ENCODE peak calls at places on chromosomes 1 and 21, in four cellular contexts. A is AG10803, N is left lung, U is ovary. Y is an unnamed sample.

GRCh38 chr1:15506831-15507230 is 17.2 kb downstream of the CASP9 start:
- DNase-seq in A (no peak), N (no peak), U (no peak), Y (no peak)

GRCh38 chr1:115299266-115299665 is 38.8 kb downstream of the NGF start:
- DNase-seq in A (no peak), N (no peak), U (no peak), Y (no peak)

GRCh38 chr21:28523367-28523766 is 469.3 kb downstream of the LTN1 start:
- DNase-seq in A (no peak), N (no peak), U (no peak), Y (no peak)

GRCh38 chr1:204446413-204447111 is 34.9 kb upstream of the PPP1R15B start:
- DNase-seq in A (peak), N (peak), U (peak), Y (peak)

GRCh38 chr1:153310526-153310925 is 2.2 kb downstream of the PGLYRP3 start:
- DNase-seq in A (no peak), N (no peak), U (no peak), Y (no peak)

GRCh38 chr1:71043061-71043460 is 4.6 kb downstream of the PTGER3 start:
- DNase-seq in A (no peak), N (no peak), U (no peak), Y (no peak)

GRCh38 chr1:243325305-243325890 is 69.6 kb downstream of the SDCCAG8 start:
- DNase-seq in A (peak), N (no peak), U (no peak), Y (no peak)

GRCh38 chr21:34889537-34890257 is 159.4 kb downstream of the RUNX1 start:
- DNase-seq in A (peak), N (peak), U (peak), Y (peak)

GRCh38 chr1:35838693-35839245 is 31.0 kb downstream of the AGO4 start:
- DNase-seq in A (peak), N (no peak), U (no peak), Y (no peak)

GRCh38 chr1:6126028-6126427 is 54.1 kb downstream of the CHD5 start:
- DNase-seq in A (no peak), N (no peak), U (no peak), Y (no peak)

GRCh38 chr21:34877485-34878128 is 171.5 kb downstream of the RUNX1 start:
- DNase-seq in A (no peak), N (peak), U (no peak), Y (no peak)

GRCh38 chr1:30609336-30610280 is 113.8 kb downstream of the MATN1 start:
- DNase-seq in A (no peak), N (no peak), U (no peak), Y (no peak)

GRCh38 chr1:224080082-224080774 is 33.7 kb upstream of the FBXO28 start:
- DNase-seq in A (peak), N (no peak), U (no peak), Y (no peak)

GRCh38 chr1:20496241-20496661 is 10.2 kb upstream of the CAMK2N1 start:
- DNase-seq in A (peak), N (no peak), U (no peak), Y (no peak)

GRCh38 chr21:18384771-18385170 is 18.8 kb downstream of the TMPRSS15 start:
- DNase-seq in A (no peak), N (no peak), U (no peak), Y (no peak)

GRCh38 chr1:173095632-173096031 is 44.9 kb upstream of the TNFSF18 start:
- DNase-seq in A (peak), N (no peak), U (no peak), Y (no peak)

GRCh38 chr21:43598416-43599120 is 60.7 kb downstream of the HSF2BP start:
- DNase-seq in A (peak), N (no peak), U (no peak), Y (no peak)

GRCh38 chr1:29833596-29833995 is 597.3 kb downstream of the PTPRU start:
- DNase-seq in A (no peak), N (no peak), U (no peak), Y (no peak)

GRCh38 chr1:160637821-160638539 is 8.9 kb downstream of the SLAMF1 start:
- DNase-seq in A (no peak), N (no peak), U (no peak), Y (no peak)

GRCh38 chr1:211257831-211258225 is 1.3 kb upstream of the RCOR3 start:
- DNase-seq in A (peak), N (no peak), U (no peak), Y (no peak)

GRCh38 chr1:115538579-115538978 is 103.2 kb upstream of the VANGL1 start:
- DNase-seq in A (no peak), N (no peak), U (no peak), Y (no peak)

GRCh38 chr1:21524686-21525339 is 15.6 kb downstream of the ALPL start:
- DNase-seq in A (no peak), N (peak), U (no peak), Y (no peak)

GRCh38 chr1:211605034-211605433 is 26.1 kb upstream of the SLC30A1 start:
- DNase-seq in A (no peak), N (no peak), U (no peak), Y (no peak)

GRCh38 chr1:17030186-17030585 is 18.5 kb upstream of the ATP13A2 start:
- DNase-seq in A (no peak), N (no peak), U (no peak), Y (no peak)

GRCh38 chr1:17028662-17029188 is 17.0 kb upstream of the ATP13A2 start:
- DNase-seq in A (peak), N (no peak), U (no peak), Y (no peak)

GRCh38 chr1:17024721-17025120 is 13.0 kb upstream of the ATP13A2 start:
- DNase-seq in A (no peak), N (no peak), U (no peak), Y (no peak)

GRCh38 chr1:17027403-17027802 is 15.7 kb upstream of the ATP13A2 start:
- DNase-seq in A (peak), N (peak), U (no peak), Y (no peak)

DNA sequence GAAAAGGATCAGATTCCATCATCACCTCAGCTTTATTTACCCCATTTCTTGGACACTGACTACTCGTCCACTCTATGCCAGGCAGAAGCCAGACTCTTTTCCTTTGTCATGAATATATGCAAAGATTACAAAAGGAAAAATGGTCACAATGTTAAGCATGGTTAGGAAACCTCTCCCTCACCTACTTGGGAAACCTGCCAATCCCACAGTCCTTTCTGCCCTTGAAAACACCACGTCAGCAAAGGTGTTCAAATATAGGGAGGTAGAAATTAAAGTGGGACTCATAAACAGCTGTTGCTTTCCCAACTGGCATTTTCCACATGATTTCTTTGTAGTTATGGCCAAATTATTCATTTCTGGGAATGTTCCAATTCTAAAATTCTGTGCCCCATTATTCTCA is 16.2 kb upstream of the ATP13A2 start:
- DNase-seq in A (no peak), N (no peak), U (no peak), Y (no peak)
- TF ChIP-seq CTCF in A (no peak), N (no peak), U (no peak), Y (no peak)

DNA sequence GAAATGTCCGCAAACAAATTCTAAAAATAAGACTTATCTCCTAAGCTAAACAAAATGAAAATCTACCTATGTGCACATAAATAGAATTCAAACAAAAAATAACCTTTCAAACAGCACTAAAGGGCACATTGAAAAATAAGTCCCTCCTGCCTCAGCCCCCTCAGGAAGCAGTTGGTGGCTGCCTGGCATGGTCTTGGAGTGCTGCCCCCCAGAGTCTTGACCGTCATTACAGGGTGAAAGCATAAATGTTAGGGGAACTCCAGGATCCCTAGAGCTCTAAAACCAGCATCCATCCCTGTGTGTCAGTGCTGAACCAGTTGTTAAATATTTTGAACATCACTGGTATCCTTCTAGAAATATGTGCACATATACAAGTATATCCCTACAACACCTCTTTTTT is 6.5 kb upstream of the NPL start:
- DNase-seq in A (no peak), N (no peak), U (no peak), Y (no peak)
- TF ChIP-seq CTCF in A (no peak), N (no peak), U (no peak), Y (no peak)

DNA sequence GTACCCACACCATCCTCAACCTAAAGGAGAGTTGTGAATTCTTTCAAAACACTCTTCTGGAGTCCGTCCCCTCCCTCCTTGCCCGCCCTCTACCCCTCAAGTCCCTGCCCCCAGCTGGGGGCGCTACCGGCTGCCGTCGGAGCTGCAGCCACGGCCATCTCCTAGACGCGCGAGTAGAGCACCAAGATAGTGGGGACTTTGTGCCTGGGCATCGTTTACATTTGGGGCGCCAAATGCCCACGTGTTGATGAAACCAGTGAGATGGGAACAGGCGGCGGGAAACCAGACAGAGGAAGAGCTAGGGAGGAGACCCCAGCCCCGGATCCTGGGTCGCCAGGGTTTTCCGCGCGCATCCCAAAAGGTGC is 647 bp upstream of the OLIG2 start:
- DNase-seq in A (no peak), N (no peak), U (no peak), Y (no peak)
- TF ChIP-seq CTCF in A (no peak), N (no peak), U (no peak), Y (peak)

GRCh38 chr1:27961646-27962221 is 2.0 kb downstream of the XKR8 start:
- DNase-seq in A (no peak), N (no peak), U (no peak), Y (no peak)

GRCh38 chr1:27957655-27958054 is 2.1 kb upstream of the XKR8 start:
- DNase-seq in A (no peak), N (no peak), U (no peak), Y (no peak)

GRCh38 chr1:27960762-27961645 is 1.2 kb downstream of the XKR8 start:
- DNase-seq in A (no peak), N (no peak), U (no peak), Y (no peak)

GRCh38 chr1:27958513-27958912 is 1.3 kb upstream of the XKR8 start:
- DNase-seq in A (no peak), N (no peak), U (peak), Y (no peak)

DNA sequence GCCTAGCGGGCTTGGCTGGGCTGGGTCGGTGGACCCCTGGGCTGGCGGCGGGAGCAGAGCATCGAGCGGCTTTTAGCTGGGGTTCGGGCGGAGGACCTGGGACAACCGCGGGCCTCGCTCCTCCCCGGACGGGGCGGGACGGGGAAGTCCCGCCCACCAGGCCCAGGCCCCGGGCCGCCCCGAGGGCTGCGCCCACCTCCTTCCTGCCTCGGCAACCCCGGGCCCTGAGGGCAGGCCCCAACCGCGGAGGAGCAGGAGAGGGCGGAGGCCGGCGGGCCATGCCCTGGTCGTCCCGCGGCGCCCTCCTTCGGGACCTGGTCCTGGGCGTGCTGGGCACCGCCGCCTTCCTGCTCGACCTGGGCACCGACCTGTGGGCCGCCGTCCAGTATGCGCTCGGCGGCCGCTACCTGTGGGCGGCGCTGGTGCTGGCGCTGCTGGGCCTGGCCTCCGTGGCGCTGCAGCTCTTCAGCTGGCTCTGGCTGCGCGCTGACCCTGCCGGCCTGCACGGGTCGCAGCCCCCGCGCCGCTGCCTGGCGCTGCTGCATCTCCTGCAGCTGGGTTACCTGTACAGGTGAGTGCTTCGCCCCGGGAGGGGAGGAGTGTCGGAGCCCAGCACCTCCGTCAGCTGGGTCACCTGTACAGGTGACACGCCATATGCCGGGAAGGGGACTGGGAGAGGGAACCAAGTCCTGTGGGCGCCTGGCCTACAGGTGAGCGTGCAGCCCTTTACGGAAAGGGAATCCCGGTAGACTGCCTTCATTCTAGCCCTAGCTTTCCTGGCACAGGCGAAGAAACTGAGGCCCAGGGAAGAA is at the start of gene XKR8:
- DNase-seq in A (peak), N (peak), U (peak), Y (peak)
- TF ChIP-seq CTCF in A (peak), N (peak), U (peak), Y (peak)

DNA sequence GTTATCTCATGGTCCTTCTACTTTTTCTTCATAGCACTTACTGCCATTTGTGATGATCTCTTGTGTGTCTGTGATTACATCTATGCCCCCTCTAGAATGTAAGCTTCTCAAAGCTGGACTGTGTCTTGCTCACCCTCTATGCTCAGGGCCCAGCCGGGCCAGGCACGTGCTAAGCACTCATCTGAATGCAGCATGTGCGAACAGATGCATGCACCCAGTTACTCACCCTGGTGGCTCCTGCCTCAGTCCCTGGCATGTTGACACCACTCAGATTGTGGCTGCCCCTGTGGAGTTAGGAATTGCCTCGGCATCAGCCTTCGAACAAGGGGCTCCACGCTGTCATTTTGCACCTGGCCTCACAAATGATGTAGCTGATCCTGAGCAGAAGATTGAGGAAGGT is 19.6 kb upstream of the PABPC4 start:
- DNase-seq in A (no peak), N (no peak), U (no peak), Y (no peak)
- TF ChIP-seq CTCF in A (no peak), N (no peak), U (no peak), Y (no peak)

GRCh38 chr21:33132054-33132453 is 62.1 kb downstream of the OLIG1 start:
- DNase-seq in A (no peak), N (no peak), U (no peak), Y (no peak)
- TF ChIP-seq CTCF in A (no peak), N (no peak), U (no peak), Y (peak)

Y was measured in progenitor cell of endocrine pancreas.